ENCODE peak calls at places on chromosomes 7 and 10, in ten cellular contexts. K is HCT116; Q is A673; F is CD8-positive, alpha-beta memory T cell; T is neuronal stem cell; X is tibial nerve; W is lower lobe of right lung; J is Karpas-422; S is neural progenitor cell; Y is fibroblast of lung. U is an unnamed sample.

GRCh38 chr7:82443801-82444219 is 233 bp upstream of the CACNA2D1 start:
- DNase-seq in K (no peak), Q (peak; percentile 95), F (no peak), T (peak; percentile 59), X (peak; percentile 62), W (peak; percentile 70), J (no peak), S (peak; percentile 83), Y (peak; percentile 93), U (peak; percentile 89)

GRCh38 chr7:63900394-63901203 is 98.0 kb upstream of the ZNF722 start:
- DNase-seq in K (no peak), Q (no peak), F (peak; percentile 94), T (no peak), X (peak; percentile 95), W (peak; percentile 95), J (no peak), S (no peak), Y (no peak), U (peak; percentile 94)

GRCh38 chr10:24894728-24895127 is 57.7 kb downstream of the PRTFDC1 start:
- DNase-seq in K (no peak), Q (no peak), F (peak; percentile 51), T (no peak), X (no peak), W (no peak), J (no peak), S (no peak), Y (no peak), U (no peak)

GRCh38 chr10:103564799-103565365 is 71.4 kb downstream of the NEURL1 start:
- DNase-seq in K (peak; percentile 42), Q (peak; percentile 57), F (no peak), T (no peak), X (no peak), W (no peak), J (peak; percentile 89), S (peak; percentile 77), Y (no peak), U (no peak)

GRCh38 chr10:94006591-94007550 is 13.1 kb downstream of the PLCE1 start:
- DNase-seq in K (no peak), Q (no peak), F (no peak), T (no peak), X (no peak), W (no peak), J (no peak), S (no peak), Y (peak; percentile 86), U (peak; percentile 30)

GRCh38 chr7:117688126-117688525 is 185.1 kb downstream of the CTTNBP2 start:
- DNase-seq in K (no peak), Q (no peak), F (no peak), T (no peak), X (no peak), W (no peak), J (no peak), S (no peak), Y (no peak), U (no peak)

GRCh38 chr10:100759331-100759730 is 13.9 kb downstream of the PAX2 start:
- DNase-seq in K (no peak), Q (no peak), F (no peak), T (no peak), X (no peak), W (no peak), J (no peak), S (peak; percentile 36), Y (no peak), U (no peak)

GRCh38 chr7:124489925-124490324 is 275.7 kb downstream of the GPR37 start:
- DNase-seq in K (no peak), Q (no peak), F (no peak), T (no peak), X (no peak), W (no peak), J (no peak), S (no peak), Y (no peak), U (no peak)

DNA sequence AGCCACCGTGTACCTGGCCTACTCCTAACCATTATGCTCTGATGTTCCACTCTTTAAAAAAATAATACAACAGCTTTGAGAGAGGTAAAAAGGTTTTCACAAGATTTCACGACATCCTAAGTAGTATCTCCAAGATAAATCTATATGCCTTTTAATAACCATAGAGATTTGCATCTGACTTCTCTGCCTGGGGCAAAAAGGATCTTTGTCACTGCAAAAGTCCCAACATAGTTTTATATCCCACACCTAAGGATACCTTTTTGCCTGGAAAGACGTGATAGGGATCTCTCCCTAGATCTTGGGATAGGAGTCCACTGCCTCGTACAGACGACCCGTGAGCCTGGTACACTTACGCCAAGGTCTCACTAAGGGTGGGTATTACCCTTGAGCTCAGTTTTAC is 31.4 kb upstream of the SVIL start:
- DNase-seq in K (no peak), Q (no peak), F (no peak), T (no peak), X (no peak), W (no peak), J (no peak), S (no peak), Y (no peak), U (no peak)
- H3K4me1 ChIP-seq in K (peaks cover 52% of the 10 kb centered on the region), Q (peaks cover 3% of the 10 kb centered on the region), F (no peaks in the 10 kb centered on the region), T (peaks cover 10% of the 10 kb centered on the region), X (no peaks in the 10 kb centered on the region), W (peaks cover 16% of the 10 kb centered on the region), J (no peaks in the 10 kb centered on the region), S (peaks cover 19% of the 10 kb centered on the region), Y (peaks cover 2% of the 10 kb centered on the region), U (peaks cover 18% of the 10 kb centered on the region)

DNA sequence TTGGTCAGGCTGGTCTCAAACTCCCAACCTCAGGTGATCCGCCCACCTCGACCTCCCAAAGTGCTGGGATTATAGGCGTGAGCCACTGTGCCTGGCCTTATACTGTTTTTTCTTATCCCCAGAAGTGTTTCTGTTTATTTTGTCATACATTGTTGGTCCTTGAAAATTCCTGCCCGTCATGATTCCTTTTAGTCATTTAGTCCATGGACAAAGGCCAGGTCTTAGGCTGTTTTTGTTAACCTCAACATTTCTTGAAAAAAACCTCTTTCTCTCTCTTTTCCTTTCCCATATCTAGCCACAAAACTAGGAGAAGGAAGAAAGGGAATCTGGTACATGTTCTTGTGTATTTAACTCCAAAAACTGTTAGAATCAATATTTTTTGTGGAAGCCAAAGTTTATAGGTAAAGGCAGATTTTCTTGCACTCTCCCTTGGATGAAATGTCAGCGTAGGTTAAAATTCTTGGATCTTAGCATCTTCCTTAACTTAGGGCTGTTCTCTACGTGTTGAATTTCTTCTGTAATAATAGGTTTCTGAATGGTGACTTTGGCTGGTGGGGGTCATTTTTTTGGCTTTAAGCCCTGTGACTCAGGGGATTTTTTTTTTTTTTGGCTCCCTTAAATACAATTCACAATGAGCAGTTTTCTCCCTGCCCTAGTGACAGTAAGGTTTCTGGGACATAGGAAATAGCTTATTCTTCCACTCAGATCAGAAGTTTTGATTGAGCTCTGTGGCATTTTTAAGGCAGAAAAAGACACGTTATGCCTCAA is 500.8 kb downstream of the AUTS2 start:
- DNase-seq in K (no peak), Q (peak; percentile 7), F (no peak), T (no peak), X (no peak), W (no peak), J (no peak), S (no peak), Y (no peak), U (no peak)
- H3K4me3 ChIP-seq in K (no peak overlapping the region), Q (no peak overlapping the region), F (no peak overlapping the region), T (no peak overlapping the region), X (no peak overlapping the region), W (no peak overlapping the region), J (no peak overlapping the region), S (no peak overlapping the region), Y (no peak overlapping the region), U (no peak overlapping the region)

GRCh38 chr7:55133630-55134392 is 115.0 kb downstream of the EGFR start:
- DNase-seq in K (peak; percentile 65), Q (no peak), F (no peak), T (no peak), X (no peak), W (no peak), J (no peak), S (no peak), Y (peak; percentile 97), U (no peak)

GRCh38 chr7:55132890-55133551 is 114.2 kb downstream of the EGFR start:
- DNase-seq in K (peak; percentile 97), Q (no peak), F (no peak), T (no peak), X (peak; percentile 69), W (no peak), J (no peak), S (no peak), Y (peak; percentile 98), U (no peak)

GRCh38 chr7:55132550-55132889 is 113.7 kb downstream of the EGFR start:
- DNase-seq in K (no peak), Q (no peak), F (no peak), T (no peak), X (no peak), W (no peak), J (no peak), S (no peak), Y (no peak), U (no peak)

GRCh38 chr7:55135462-55135861 is 116.6 kb downstream of the EGFR start:
- DNase-seq in K (no peak), Q (no peak), F (no peak), T (no peak), X (no peak), W (no peak), J (no peak), S (no peak), Y (no peak), U (no peak)

DNA sequence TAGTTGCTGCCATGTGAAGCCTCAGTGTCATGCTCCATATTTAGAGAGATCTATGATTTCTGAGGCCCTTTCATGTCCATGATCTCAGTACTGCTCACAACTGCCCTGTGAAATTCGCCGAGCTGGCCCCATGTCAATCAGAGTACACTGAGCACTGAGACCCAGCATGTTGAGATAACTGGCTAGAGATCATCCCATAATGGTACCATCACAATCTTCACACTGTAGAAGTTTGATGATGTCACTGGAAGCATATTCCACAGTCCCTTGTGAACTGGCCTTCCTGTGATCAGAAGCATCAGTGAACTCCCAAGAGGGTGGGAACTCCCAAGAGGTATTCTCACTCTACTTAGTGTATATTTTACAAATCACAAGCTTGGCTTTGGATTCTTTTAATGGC is 116.0 kb downstream of the EGFR start:
- DNase-seq in K (no peak), Q (no peak), F (no peak), T (no peak), X (no peak), W (no peak), J (no peak), S (no peak), Y (no peak), U (no peak)
- H3K4me1 ChIP-seq in K (peaks cover 60% of the 10 kb centered on the region), Q (peaks cover 6% of the 10 kb centered on the region), F (no peaks in the 10 kb centered on the region), T (peaks cover 21% of the 10 kb centered on the region), X (peaks cover 19% of the 10 kb centered on the region), W (peaks cover 52% of the 10 kb centered on the region), J (no peaks in the 10 kb centered on the region), S (peaks cover 16% of the 10 kb centered on the region), Y (peaks cover 45% of the 10 kb centered on the region), U (peaks cover 14% of the 10 kb centered on the region)

GRCh38 chr10:30073045-30073766 is 13.8 kb upstream of the JCAD start:
- DNase-seq in K (no peak), Q (peak; percentile 84), F (no peak), T (no peak), X (no peak), W (no peak), J (no peak), S (no peak), Y (no peak), U (no peak)

GRCh38 chr10:30075487-30075886 is 16.1 kb upstream of the JCAD start:
- DNase-seq in K (no peak), Q (no peak), F (no peak), T (no peak), X (no peak), W (no peak), J (no peak), S (no peak), Y (no peak), U (no peak)

GRCh38 chr10:30074933-30075332 is 15.5 kb upstream of the JCAD start:
- DNase-seq in K (no peak), Q (no peak), F (no peak), T (no peak), X (no peak), W (no peak), J (no peak), S (no peak), Y (no peak), U (no peak)

GRCh38 chr10:30073767-30074060 is 14.3 kb upstream of the JCAD start:
- DNase-seq in K (no peak), Q (peak; percentile 92), F (no peak), T (no peak), X (no peak), W (no peak), J (no peak), S (no peak), Y (no peak), U (no peak)

GRCh38 chr10:30074101-30074500 is 14.7 kb upstream of the JCAD start:
- DNase-seq in K (no peak), Q (no peak), F (no peak), T (no peak), X (no peak), W (no peak), J (no peak), S (no peak), Y (no peak), U (peak; percentile 77)
- H3K4me3 ChIP-seq in K (no peak overlapping the region), Q (no peak overlapping the region), F (no peak overlapping the region), T (no peak overlapping the region), X (no peak overlapping the region), W (no peak overlapping the region), J (no peak overlapping the region), S (no peak overlapping the region), Y (no peak overlapping the region), U (no peak overlapping the region)